ENCODE peak calls at places on chromosomes 1 and 21, in eight cellular contexts. H, Y, B, N, W, P, X and D are unnamed samples.

GRCh38 chr1:53946252-53947171 is at the start of gene LRRC42:
- DNase-seq in N (peak), B (peak), Y (no peak), W (peak), P (no peak), H (no peak), X (no peak), D (peak)

GRCh38 chr1:94316836-94317789 is 79.7 kb upstream of the ARHGAP29 start:
- DNase-seq in P (no peak), Y (peak), H (no peak), W (no peak), N (no peak), X (peak), B (no peak), D (no peak)

GRCh38 chr1:66371233-66372005 is 162.5 kb upstream of the SGIP1 start:
- DNase-seq in P (no peak), B (no peak), X (no peak), Y (peak), W (no peak), N (no peak), H (no peak), D (no peak)

GRCh38 chr21:45995686-45996179 is 14.2 kb downstream of the COL6A1 start:
- DNase-seq in H (peak), B (no peak), X (no peak), N (no peak), P (no peak), Y (no peak), W (no peak), D (no peak)

GRCh38 chr1:29631361-29631760 is 395.0 kb downstream of the PTPRU start:
- DNase-seq in B (no peak), X (no peak), P (no peak), H (no peak), Y (no peak), W (no peak), N (no peak), D (no peak)

GRCh38 chr1:81588149-81588548 is 212.6 kb upstream of the ADGRL2 start:
- DNase-seq in H (no peak), B (no peak), P (no peak), W (no peak), X (no peak), Y (no peak), N (no peak), D (no peak)

GRCh38 chr1:156420209-156421061 is 51.4 kb downstream of the RHBG start:
- DNase-seq in Y (no peak), X (no peak), P (no peak), B (peak), W (no peak), H (no peak), N (no peak), D (peak)

GRCh38 chr1:31368611-31369107 is 4.2 kb downstream of the FABP3 start:
- DNase-seq in W (peak), P (no peak), B (no peak), H (no peak), Y (no peak), X (no peak), N (no peak), D (no peak)

GRCh38 chr1:72366473-72366872 is 84.1 kb upstream of the NEGR1 start:
- DNase-seq in P (no peak), N (no peak), B (no peak), X (peak), Y (peak), W (no peak), H (no peak), D (no peak)

GRCh38 chr1:246067432-246068021 is 439.6 kb downstream of the SMYD3 start:
- DNase-seq in X (no peak), Y (no peak), B (no peak), N (no peak), P (no peak), W (no peak), H (no peak), D (no peak)

GRCh38 chr21:33951276-33952178 is 35.9 kb upstream of the ATP5PO start:
- DNase-seq in X (no peak), Y (no peak), H (no peak), P (peak), N (no peak), W (no peak), B (no peak), D (no peak)

GRCh38 chr1:236765831-236766230 is 29.3 kb upstream of the MTR start:
- DNase-seq in B (no peak), X (no peak), N (no peak), P (no peak), W (no peak), Y (no peak), H (no peak), D (no peak)

GRCh38 chr1:236471096-236471495 is 52.7 kb upstream of the LGALS8 start:
- DNase-seq in N (no peak), W (no peak), X (no peak), B (no peak), H (no peak), Y (no peak), P (no peak), D (no peak)

GRCh38 chr1:235357485-235358378 is 9.5 kb upstream of the TBCE start:
- DNase-seq in H (no peak), N (peak), X (no peak), Y (no peak), B (no peak), P (no peak), W (peak), D (peak)

GRCh38 chr1:209485167-209485566 is 98.3 kb upstream of the CAMK1G start:
- DNase-seq in X (no peak), Y (no peak), W (no peak), B (no peak), N (no peak), P (no peak), H (no peak), D (no peak)

GRCh38 chr1:228853191-228853590 is 117.9 kb downstream of the RHOU start:
- DNase-seq in P (no peak), B (no peak), H (no peak), W (no peak), Y (no peak), X (no peak), N (no peak), D (no peak)

GRCh38 chr1:186648606-186649005 is 31.6 kb downstream of the PTGS2 start:
- DNase-seq in X (no peak), W (no peak), Y (no peak), H (no peak), P (no peak), B (no peak), N (no peak), D (no peak)

GRCh38 chr1:242005866-242006565 is 7.1 kb upstream of the MAP1LC3C start:
- DNase-seq in Y (no peak), X (no peak), P (no peak), N (no peak), B (no peak), W (no peak), H (no peak), D (no peak)

GRCh38 chr1:7042322-7043231 is 257.3 kb downstream of the CAMTA1 start:
- DNase-seq in N (no peak), W (peak), X (peak), P (no peak), B (peak), H (peak), Y (peak), D (peak)

GRCh38 chr1:176897350-176898236 is 266.9 kb downstream of the ASTN1 start:
- DNase-seq in P (no peak), H (peak), B (peak), X (peak), W (peak), N (peak), Y (peak), D (peak)

GRCh38 chr1:42834803-42835202 is 11.6 kb upstream of the ZNF691 start:
- DNase-seq in X (no peak), B (peak), P (no peak), N (no peak), H (no peak), W (no peak), Y (no peak), D (no peak)

GRCh38 chr1:162690672-162691434 is 58.6 kb downstream of the DDR2 start:
- DNase-seq in H (peak), B (no peak), Y (peak), N (peak), P (no peak), W (peak), X (no peak), D (peak)

GRCh38 chr1:163056832-163057231 is 12.3 kb upstream of the RGS4 start:
- DNase-seq in N (no peak), X (no peak), H (no peak), Y (no peak), B (no peak), W (no peak), P (no peak), D (no peak)

GRCh38 chr1:10522324-10522860 is 47.6 kb downstream of the PEX14 start:
- DNase-seq in N (no peak), H (no peak), B (no peak), P (no peak), W (no peak), X (no peak), Y (no peak), D (no peak)

GRCh38 chr1:185487030-185487429 is 170.0 kb upstream of the IVNS1ABP start:
- DNase-seq in X (no peak), B (no peak), H (no peak), N (no peak), P (no peak), W (no peak), Y (no peak), D (no peak)

GRCh38 chr21:44820851-44821250 is 3.0 kb upstream of the SUMO3 start:
- DNase-seq in N (no peak), B (no peak), H (no peak), W (no peak), P (no peak), X (no peak), Y (no peak), D (no peak)

GRCh38 chr21:39048574-39048973 is 134.7 kb downstream of the PSMG1 start:
- DNase-seq in X (no peak), H (no peak), W (no peak), N (no peak), P (no peak), B (no peak), Y (no peak), D (no peak)

GRCh38 chr1:193392686-193393085 is 206.3 kb upstream of the B3GALT2 start:
- DNase-seq in X (no peak), W (no peak), B (no peak), H (no peak), N (no peak), P (no peak), Y (no peak), D (peak)

GRCh38 chr21:36034211-36034913 is 26.0 kb downstream of the SETD4 start:
- DNase-seq in X (no peak), P (no peak), W (no peak), H (no peak), N (no peak), B (no peak), Y (no peak), D (no peak)

GRCh38 chr1:157948547-157949152 is 44.8 kb upstream of the KIRREL1 start:
- DNase-seq in X (peak), P (no peak), N (peak), H (peak), W (no peak), B (no peak), Y (no peak), D (peak)

GRCh38 chr1:87826639-87827345 is 498.1 kb downstream of the LMO4 start:
- DNase-seq in Y (peak), P (peak), H (no peak), N (no peak), W (peak), B (peak), X (peak), D (no peak)

GRCh38 chr1:12591267-12591938 is 26.6 kb downstream of the DHRS3 start:
- DNase-seq in B (no peak), Y (no peak), P (no peak), N (no peak), W (no peak), H (no peak), X (no peak), D (no peak)

GRCh38 chr1:209549384-209550001 is 34.0 kb upstream of the CAMK1G start:
- DNase-seq in X (no peak), Y (no peak), H (no peak), B (peak), N (no peak), P (no peak), W (peak), D (peak)

GRCh38 chr1:66679140-66679539 is 73.1 kb upstream of the DYNLT5 start:
- DNase-seq in W (no peak), X (no peak), Y (no peak), B (no peak), N (no peak), H (no peak), P (no peak), D (no peak)

GRCh38 chr1:15617874-15618684 is 821 bp downstream of the DDI2 start:
- DNase-seq in W (peak), H (no peak), Y (peak), N (no peak), X (peak), B (peak), P (peak), D (peak)

GRCh38 chr1:3541930-3542329 is 69.4 kb downstream of the MEGF6 start:
- DNase-seq in X (no peak), B (no peak), Y (no peak), N (no peak), H (no peak), W (no peak), P (no peak), D (no peak)

GRCh38 chr1:160407819-160408801 is 7.7 kb downstream of the VANGL2 start:
- DNase-seq in P (no peak), Y (no peak), X (no peak), H (peak), W (no peak), N (no peak), B (peak), D (no peak)

GRCh38 chr1:147808025-147808424 is 47.6 kb upstream of the GJA5 start:
- DNase-seq in N (no peak), Y (peak), B (no peak), W (no peak), P (no peak), H (no peak), X (peak), D (peak)

DNA sequence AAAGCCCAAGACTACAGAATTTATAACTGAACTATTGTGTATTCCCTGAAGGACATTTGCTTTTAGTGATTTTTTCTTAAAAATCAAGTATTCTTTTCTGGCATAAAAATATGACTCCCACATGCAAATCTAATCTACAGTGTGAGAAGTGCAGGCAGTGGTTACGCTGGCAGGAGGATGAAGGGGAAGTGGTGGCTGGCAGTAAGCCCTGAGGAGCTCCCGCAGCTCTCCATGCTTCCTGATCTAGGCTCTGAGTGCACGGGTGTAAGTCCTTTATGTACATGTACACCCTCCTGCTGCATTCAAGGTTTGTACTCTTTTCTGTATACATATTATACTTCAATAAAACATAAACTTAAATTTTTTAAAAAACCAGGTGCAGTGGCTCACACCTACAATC is 67.5 kb upstream of the PRDX6 start:
- DNase-seq in Y (peak), X (no peak), P (no peak), W (no peak), B (no peak), N (no peak), H (no peak), D (no peak)
- TF ChIP-seq POLR2AphosphoS5 in Y (no peak), X (no peak), P (peak), W (no peak), B (no peak), N (no peak), H (no peak), D (no peak)

DNA sequence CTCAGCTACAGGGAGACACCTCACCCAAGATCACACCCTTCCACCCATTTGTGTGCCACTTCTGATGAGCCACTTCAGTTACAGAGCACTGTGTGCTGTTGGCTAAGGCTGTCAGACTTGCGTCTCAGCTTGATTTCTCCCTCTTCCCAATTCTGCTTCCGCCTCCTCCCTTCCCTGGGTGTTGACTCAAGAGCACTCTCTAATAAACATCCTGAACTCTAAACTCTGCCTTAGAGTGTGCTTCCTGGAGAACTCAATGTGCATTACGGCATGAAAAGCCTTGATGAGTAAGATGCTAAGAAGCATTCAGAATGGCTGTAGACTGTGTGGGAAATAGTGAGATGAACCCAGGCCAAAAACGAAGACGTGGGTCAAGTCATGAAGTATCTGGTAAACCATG is 54.9 kb upstream of the S1PR1 start:
- DNase-seq in N (no peak), W (no peak), B (no peak), Y (peak), H (no peak), X (no peak), P (no peak), D (no peak)
- H2AFZ ChIP-seq in N (peak), W (no peak), B (no peak), Y (peak), H (no peak), X (no peak), P (no peak), D (no peak)

GRCh38 chr1:201450721-201451291 is 18.2 kb downstream of the PHLDA3 start:
- DNase-seq in B (peak), X (no peak), N (no peak), W (no peak), H (no peak), P (no peak), Y (peak), D (peak)

GRCh38 chr1:201445300-201445699 is 23.7 kb downstream of the PHLDA3 start:
- DNase-seq in Y (no peak), P (no peak), B (no peak), X (no peak), H (no peak), N (no peak), W (no peak), D (no peak)

GRCh38 chr1:201444792-201445191 is 23.3 kb upstream of the TNNI1 start:
- DNase-seq in X (no peak), W (no peak), P (no peak), N (no peak), B (no peak), Y (no peak), H (no peak), D (no peak)

GRCh38 chr1:201448981-201449380 is 20.0 kb downstream of the PHLDA3 start:
- DNase-seq in W (no peak), N (no peak), Y (no peak), H (no peak), P (no peak), B (no peak), X (peak), D (peak)

GRCh38 chr1:201447911-201448871 is 20.8 kb downstream of the PHLDA3 start:
- DNase-seq in N (peak), H (peak), X (peak), B (peak), P (no peak), W (peak), Y (peak), D (peak)
- TF ChIP-seq POLR2AphosphoS5 in N (no peak), H (no peak), X (no peak), B (no peak), P (no peak), W (no peak), Y (no peak), D (peak)

DNA sequence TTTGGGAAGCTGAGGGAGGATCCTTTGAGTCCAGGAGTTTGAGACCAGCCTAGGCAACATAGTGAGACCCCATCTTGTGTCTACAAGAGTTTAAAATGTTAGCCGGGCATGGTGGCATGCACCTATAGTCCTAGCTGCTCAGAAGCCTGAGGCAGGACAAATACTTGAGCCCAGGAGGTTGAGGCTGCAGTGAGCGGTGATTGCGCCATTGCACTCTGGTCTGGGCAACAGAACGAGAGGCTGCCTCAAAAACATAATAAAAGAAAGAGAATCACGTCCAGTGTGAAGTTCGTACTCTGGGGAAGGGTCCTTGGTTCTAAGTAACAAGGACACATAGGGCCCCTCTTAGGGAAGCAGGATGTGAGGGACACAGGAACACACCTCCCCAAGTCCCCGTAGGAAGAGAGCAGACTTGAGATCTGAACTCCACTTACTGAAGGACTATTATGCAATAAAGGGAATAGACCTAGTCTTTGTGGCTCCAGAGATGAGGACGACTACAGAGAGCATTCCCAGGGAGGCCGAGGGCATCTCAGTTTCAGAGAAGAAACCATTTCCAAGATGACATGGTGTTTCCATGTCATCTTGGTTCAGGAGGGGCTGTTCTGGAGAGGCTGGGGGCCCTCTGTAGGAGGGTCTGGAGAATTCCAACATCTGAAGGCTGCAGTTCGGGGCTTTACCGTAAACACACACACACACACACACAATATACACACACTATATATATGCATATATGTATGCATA is 10.8 kb upstream of the ENO1 start:
- DNase-seq in B (peak), H (no peak), W (no peak), N (no peak), P (no peak), X (no peak), Y (no peak), D (no peak)
- H2AFZ ChIP-seq in B (peak), H (peak), W (no peak), N (no peak), P (no peak), X (peak), Y (no peak), D (peak)

DNA sequence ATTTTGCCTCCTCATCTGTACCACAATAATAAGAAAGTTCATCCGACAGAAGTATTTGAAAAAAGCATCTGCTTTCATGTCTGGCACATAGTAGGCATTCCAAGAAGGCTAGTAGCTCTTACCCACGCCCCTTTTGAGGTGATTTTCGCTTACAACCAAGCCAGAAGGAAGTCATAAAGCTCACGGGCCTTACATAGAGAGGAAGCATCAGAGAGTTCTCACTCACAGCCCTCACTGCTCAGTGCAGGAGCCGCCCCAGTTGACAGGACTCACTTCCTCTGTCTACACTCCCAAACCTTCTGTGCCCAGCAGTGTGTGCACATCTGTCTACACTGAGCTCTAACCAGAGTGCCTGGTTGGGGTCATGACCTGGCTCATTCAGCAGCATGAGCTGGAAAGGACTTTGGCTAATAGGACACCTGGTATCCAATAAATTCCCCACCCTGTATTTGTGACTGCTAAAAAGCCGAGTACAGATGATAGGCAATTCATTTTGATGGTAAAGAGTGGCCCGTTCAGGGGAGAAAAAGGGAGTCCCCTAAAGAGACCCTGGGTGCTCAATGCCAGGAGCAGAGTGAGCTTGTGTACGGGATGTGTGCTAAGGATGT is 36.8 kb upstream of the DUSP10 start:
- DNase-seq in P (peak), Y (no peak), N (no peak), H (no peak), X (no peak), B (no peak), W (no peak), D (no peak)
- TF ChIP-seq POLR2AphosphoS5 in P (peak), Y (no peak), N (no peak), H (no peak), X (no peak), B (no peak), W (no peak), D (no peak)